ENCODE peak calls at places on chromosomes 4 and X, in seven cellular contexts. C is GM23338; B is H9; G is naive thymus-derived CD4-positive, alpha-beta T cell; V is pancreas; L is substantia nigra; P is left lung. E is an unnamed sample.

GRCh38 chr4:153518637-153519384 is 52.7 kb downstream of the TMEM131L start:
- DNase-seq in C (no peak), B (no peak), G (no peak), V (peak; percentile 63), L (no peak), P (no peak), E (no peak)

GRCh38 chr4:148021706-148022105 is 289.8 kb downstream of the ARHGAP10 start:
- DNase-seq in C (no peak), B (no peak), G (no peak), V (no peak), L (no peak), P (no peak), E (no peak)

GRCh38 chrX:18617351-18617750 is 54.6 kb downstream of the RS1 start:
- DNase-seq in C (no peak), B (no peak), G (no peak), V (peak; percentile 12), L (no peak), P (no peak), E (no peak)

GRCh38 chr4:35818520-35818919 is 425.8 kb downstream of the ARAP2 start:
- DNase-seq in C (no peak), B (no peak), G (no peak), V (no peak), L (no peak), P (no peak), E (no peak)

GRCh38 chr4:48905363-48906015 is 1.1 kb downstream of the OCIAD2 start:
- DNase-seq in C (peak; percentile 22), B (no peak), G (no peak), V (peak; percentile 15), L (no peak), P (no peak), E (no peak)

GRCh38 chr4:16537926-16538325 is 311.7 kb upstream of the TAPT1 start:
- DNase-seq in C (no peak), B (no peak), G (no peak), V (no peak), L (peak; percentile 30), P (no peak), E (no peak)

GRCh38 chr4:26459756-26460530 is 30.3 kb downstream of the CCKAR start:
- DNase-seq in C (no peak), B (no peak), G (no peak), V (no peak), L (no peak), P (no peak), E (no peak)

GRCh38 chr4:6727943-6728250 is 11.9 kb downstream of the BLOC1S4 start:
- DNase-seq in C (no peak), B (peak; percentile 25), G (no peak), V (no peak), L (no peak), P (no peak), E (no peak)

GRCh38 chr4:3822230-3822947 is 56.2 kb downstream of the ADRA2C start:
- DNase-seq in C (no peak), B (no peak), G (no peak), V (no peak), L (no peak), P (peak; percentile 65), E (no peak)

GRCh38 chrX:119784747-119785446 is 6.5 kb downstream of the RPL39 start:
- DNase-seq in C (peak; percentile 47), B (peak; percentile 48), G (peak; percentile 23), V (no peak), L (no peak), P (no peak), E (no peak)

GRCh38 chr4:74531952-74532794 is 87.2 kb downstream of the AREG start:
- DNase-seq in C (peak; percentile 82), B (peak; percentile 31), G (peak; percentile 2), V (no peak), L (no peak), P (no peak), E (no peak)

GRCh38 chr4:144699565-144699964 is 53.6 kb downstream of the HHIP start:
- DNase-seq in C (no peak), B (no peak), G (no peak), V (no peak), L (no peak), P (no peak), E (no peak)

GRCh38 chr4:52263612-52264011 is 212.5 kb downstream of the SPATA18 start:
- DNase-seq in C (no peak), B (no peak), G (no peak), V (no peak), L (no peak), P (no peak), E (no peak)

GRCh38 chr4:80963051-80963450 is 67.5 kb upstream of the BMP3 start:
- DNase-seq in C (no peak), B (no peak), G (no peak), V (no peak), L (no peak), P (no peak), E (no peak)

GRCh38 chr4:24032371-24032989 is 142.6 kb upstream of the PPARGC1A start:
- DNase-seq in C (peak; percentile 57), B (no peak), G (no peak), V (no peak), L (no peak), P (no peak), E (no peak)

GRCh38 chr4:7581477-7581876 is 146.7 kb upstream of the PSAPL1 start:
- DNase-seq in C (peak; percentile 84), B (peak; percentile 77), G (no peak), V (no peak), L (no peak), P (no peak), E (no peak)

GRCh38 chrX:39677987-39678840 is 419.5 kb downstream of the BCOR start:
- DNase-seq in C (no peak), B (no peak), G (no peak), V (no peak), L (peak; percentile 76), P (no peak), E (no peak)

GRCh38 chr4:20384456-20384855 is 132.8 kb downstream of the SLIT2 start:
- DNase-seq in C (no peak), B (no peak), G (no peak), V (no peak), L (no peak), P (no peak), E (no peak)

GRCh38 chr4:139918591-139918990 is 235.4 kb downstream of the MAML3 start:
- DNase-seq in C (no peak), B (no peak), G (no peak), V (no peak), L (no peak), P (no peak), E (no peak)

GRCh38 chr4:76547167-76547760 is 112.2 kb downstream of the SHROOM3 start:
- DNase-seq in C (no peak), B (no peak), G (no peak), V (no peak), L (no peak), P (no peak), E (no peak)

GRCh38 chr4:3478446-3479357 is 15.6 kb downstream of the DOK7 start:
- DNase-seq in C (no peak), B (no peak), G (no peak), V (no peak), L (no peak), P (peak; percentile 72), E (no peak)

GRCh38 chr4:5785806-5786680 is 75.0 kb downstream of the EVC start:
- DNase-seq in C (no peak), B (peak; percentile 8), G (no peak), V (peak; percentile 19), L (no peak), P (no peak), E (no peak)

GRCh38 chr4:6619116-6619465 is 21.4 kb upstream of the MRFAP1 start:
- DNase-seq in C (no peak), B (no peak), G (no peak), V (no peak), L (no peak), P (no peak), E (no peak)

GRCh38 chrX:153968255-153968654 is 3.4 kb downstream of the HCFC1 start:
- DNase-seq in C (no peak), B (no peak), G (no peak), V (no peak), L (no peak), P (no peak), E (no peak)
- H3K27ac ChIP-seq in C (no peak overlapping the region), B (no peak overlapping the region), G (peak overlapping the region; percentile 99), V (no peak overlapping the region), L (peak overlapping the region; percentile 98), P (peak overlapping the region; percentile 13), E (peak overlapping the region; percentile 99)

GRCh38 chr4:142960867-142961644 is 115.0 kb upstream of the INPP4B start:
- DNase-seq in C (no peak), B (no peak), G (no peak), V (no peak), L (no peak), P (no peak), E (no peak)
- H3K27ac ChIP-seq in C (no peak overlapping the region), B (no peak overlapping the region), G (no peak overlapping the region), V (peak overlapping the region; percentile 3), L (peak overlapping the region; percentile 31), P (no peak overlapping the region), E (peak overlapping the region; percentile 31)

DNA sequence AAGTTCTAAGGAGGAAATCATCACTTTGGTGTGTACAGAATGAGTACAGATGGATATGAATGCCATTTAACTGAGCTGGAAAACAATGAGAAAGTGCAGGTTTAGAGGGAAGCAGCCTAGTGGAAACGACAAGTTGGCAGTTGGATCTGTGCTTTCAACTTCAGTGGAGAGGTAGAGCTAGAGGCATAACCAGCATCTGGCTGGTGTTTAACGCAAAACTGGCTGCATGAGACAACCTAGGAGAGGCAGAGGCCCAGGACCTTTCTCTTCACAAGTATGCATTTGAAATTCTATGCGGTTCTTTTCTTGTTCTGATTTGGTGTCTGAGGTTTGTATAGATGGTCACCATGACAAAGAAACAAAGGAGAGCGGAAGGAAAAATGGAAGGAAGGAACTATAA is 63.1 kb downstream of the ANXA5 start:
- DNase-seq in C (peak; percentile 44), B (no peak), G (no peak), V (no peak), L (no peak), P (no peak), E (no peak)
- H3K27ac ChIP-seq in C (no peak overlapping the region), B (no peak overlapping the region), G (no peak overlapping the region), V (no peak overlapping the region), L (no peak overlapping the region), P (no peak overlapping the region), E (no peak overlapping the region)

GRCh38 chrX:134631404-134632346 is 26.6 kb downstream of the PLAC1 start:
- DNase-seq in C (no peak), B (no peak), G (no peak), V (no peak), L (no peak), P (no peak), E (peak; percentile 72)

GRCh38 chrX:134634691-134635090 is 23.6 kb downstream of the PLAC1 start:
- DNase-seq in C (no peak), B (no peak), G (no peak), V (no peak), L (no peak), P (no peak), E (no peak)

GRCh38 chrX:134633832-134634231 is 24.4 kb downstream of the PLAC1 start:
- DNase-seq in C (no peak), B (no peak), G (no peak), V (no peak), L (no peak), P (no peak), E (no peak)

GRCh38 chrX:134628663-134629062 is 29.6 kb downstream of the PLAC1 start:
- DNase-seq in C (no peak), B (no peak), G (no peak), V (no peak), L (no peak), P (no peak), E (no peak)

DNA sequence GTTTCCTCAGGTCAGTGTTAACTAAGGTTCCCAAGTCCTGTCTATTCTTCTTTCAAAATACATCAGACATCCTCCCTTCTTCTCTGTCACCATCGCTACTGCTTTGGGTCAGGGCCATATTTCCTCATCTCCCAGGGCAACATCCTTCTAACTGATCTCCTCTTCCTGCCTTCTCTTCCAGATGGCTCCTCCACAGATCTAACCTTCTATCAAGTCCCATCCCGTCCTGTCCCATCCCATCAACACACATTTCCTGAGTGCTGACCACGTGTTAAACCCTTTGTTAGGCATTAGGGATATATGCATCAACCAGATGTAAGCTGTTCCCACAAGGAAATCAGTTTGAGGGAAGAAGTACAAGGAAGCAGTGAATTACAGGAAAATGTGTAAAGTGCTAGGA is 25.9 kb downstream of the PLAC1 start:
- DNase-seq in C (no peak), B (no peak), G (no peak), V (no peak), L (no peak), P (no peak), E (no peak)
- H3K27ac ChIP-seq in C (no peak overlapping the region), B (no peak overlapping the region), G (no peak overlapping the region), V (no peak overlapping the region), L (no peak overlapping the region), P (no peak overlapping the region), E (peak overlapping the region; percentile 43)